ENCODE peak calls at places on chromosomes 7 and 10, in four cellular contexts. One of them, this sample, is unnamed.

GRCh38 chr7:132528695-132529094 is 47.6 kb downstream of the PLXNA4 start:
- DNase-seq in IMR-90: no peak
- DNase-seq in mesenchymal stem cell: no peak
- DNase-seq in neuronal stem cell: no peak
- DNase-seq in this sample: no peak

GRCh38 chr7:157739056-157739455 is 402.3 kb downstream of the DNAJB6 start:
- DNase-seq in neuronal stem cell: no peak
- DNase-seq in IMR-90: no peak
- DNase-seq in mesenchymal stem cell: no peak
- DNase-seq in this sample: no peak

GRCh38 chr10:32326680-32327363 is 20.1 kb downstream of the EPC1 start:
- DNase-seq in mesenchymal stem cell: peak; percentile 42
- DNase-seq in neuronal stem cell: no peak
- DNase-seq in IMR-90: no peak
- DNase-seq in this sample: no peak

GRCh38 chr10:78717200-78717599 is 351.6 kb upstream of the ZMIZ1 start:
- DNase-seq in neuronal stem cell: no peak
- DNase-seq in mesenchymal stem cell: peak; percentile 28
- DNase-seq in IMR-90: peak; percentile 73
- DNase-seq in this sample: no peak

GRCh38 chr7:140604760-140605159 is 35.9 kb downstream of the DENND2A start:
- DNase-seq in mesenchymal stem cell: peak; percentile 97
- DNase-seq in IMR-90: peak; percentile 92
- DNase-seq in neuronal stem cell: no peak
- DNase-seq in this sample: no peak

GRCh38 chr7:128831994-128832879 is 2.0 kb downstream of the FLNC start:
- DNase-seq in IMR-90: peak; percentile 30
- DNase-seq in neuronal stem cell: peak; percentile 75
- DNase-seq in mesenchymal stem cell: peak; percentile 67
- DNase-seq in this sample: peak; percentile 78

GRCh38 chr7:151366141-151366871 is 24.7 kb downstream of the NUB1 start:
- DNase-seq in IMR-90: peak; percentile 60
- DNase-seq in neuronal stem cell: no peak
- DNase-seq in mesenchymal stem cell: no peak
- DNase-seq in this sample: no peak

GRCh38 chr7:150753826-150754603 is 16.8 kb downstream of the GIMAP5 start:
- DNase-seq in neuronal stem cell: no peak
- DNase-seq in IMR-90: no peak
- DNase-seq in mesenchymal stem cell: no peak
- DNase-seq in this sample: no peak

GRCh38 chr7:150875791-150876190 is 23.5 kb downstream of the AOC1 start:
- DNase-seq in mesenchymal stem cell: no peak
- DNase-seq in neuronal stem cell: no peak
- DNase-seq in IMR-90: no peak
- DNase-seq in this sample: no peak

GRCh38 chr10:62116896-62117295 is 151.7 kb downstream of the RTKN2 start:
- DNase-seq in neuronal stem cell: no peak
- DNase-seq in IMR-90: no peak
- DNase-seq in mesenchymal stem cell: no peak
- DNase-seq in this sample: no peak

GRCh38 chr7:4703532-4703931 is 21.4 kb downstream of the FOXK1 start:
- DNase-seq in IMR-90: no peak
- DNase-seq in mesenchymal stem cell: no peak
- DNase-seq in neuronal stem cell: no peak
- DNase-seq in this sample: no peak

GRCh38 chr7:4709187-4709586 is 27.1 kb downstream of the FOXK1 start:
- DNase-seq in neuronal stem cell: no peak
- DNase-seq in IMR-90: no peak
- DNase-seq in mesenchymal stem cell: no peak
- DNase-seq in this sample: peak; percentile 56

GRCh38 chr7:4707134-4707651 is 25.1 kb downstream of the FOXK1 start:
- DNase-seq in IMR-90: no peak
- DNase-seq in neuronal stem cell: peak; percentile 43
- DNase-seq in mesenchymal stem cell: peak; percentile 81
- DNase-seq in this sample: peak; percentile 74

GRCh38 chr7:4707980-4708411 is 25.9 kb downstream of the FOXK1 start:
- DNase-seq in mesenchymal stem cell: no peak
- DNase-seq in neuronal stem cell: peak; percentile 39
- DNase-seq in IMR-90: no peak
- DNase-seq in this sample: peak; percentile 92

DNA sequence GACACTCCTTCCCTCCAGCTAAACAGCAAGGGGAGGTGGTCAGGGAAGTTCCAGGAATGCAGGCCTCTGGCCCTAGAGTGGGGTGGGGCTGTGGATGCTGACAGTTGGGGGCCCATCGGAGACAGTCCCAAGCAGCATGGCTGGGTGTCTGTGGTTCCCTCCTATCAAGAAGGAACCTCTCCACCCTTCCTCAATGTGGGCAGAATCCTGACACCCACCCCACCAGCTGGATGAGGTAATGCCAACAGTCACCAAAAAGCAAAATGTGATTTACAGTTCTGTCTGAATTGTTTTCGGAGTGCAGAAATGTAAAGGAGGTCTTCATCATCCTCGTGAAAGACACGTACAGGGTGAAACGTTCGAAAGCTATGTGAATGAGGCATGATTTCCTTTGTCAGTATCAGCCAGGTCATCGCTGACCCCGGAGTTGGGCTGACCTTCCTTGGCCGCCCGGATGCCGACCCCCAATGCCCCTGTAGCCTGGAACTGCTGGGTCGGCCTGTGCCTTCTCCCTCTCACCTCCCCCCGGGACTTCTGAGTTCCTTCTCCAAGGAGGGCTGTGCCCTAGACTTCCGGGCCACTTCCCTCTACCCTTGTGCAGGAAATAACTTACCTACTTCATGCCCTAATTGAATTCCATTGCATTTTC is 24.4 kb downstream of the FOXK1 start:
- DNase-seq in IMR-90: peak; percentile 64
- DNase-seq in mesenchymal stem cell: peak; percentile 85
- DNase-seq in neuronal stem cell: no peak
- DNase-seq in this sample: peak; percentile 58
- H2AFZ ChIP-seq in IMR-90: peak overlapping the region; percentile 40
- H2AFZ ChIP-seq in mesenchymal stem cell: no peak overlapping the region
- H2AFZ ChIP-seq in neuronal stem cell: peak overlapping the region; percentile 55
- H2AFZ ChIP-seq in this sample: no peak overlapping the region

GRCh38 chr10:124022066-124022465 is 71.3 kb downstream of the CHST15 start:
- DNase-seq in IMR-90: no peak
- DNase-seq in mesenchymal stem cell: no peak
- DNase-seq in neuronal stem cell: no peak
- DNase-seq in this sample: no peak
- H2AK5ac ChIP-seq in IMR-90: no peak overlapping the region
- H2AK5ac ChIP-seq in mesenchymal stem cell: no peak overlapping the region
- H2AK5ac ChIP-seq in neuronal stem cell: no peak overlapping the region
- H2AK5ac ChIP-seq in this sample: no peak overlapping the region

GRCh38 chr10:11899067-11899876 is 76.1 kb downstream of the PROSER2 start:
- DNase-seq in neuronal stem cell: no peak
- DNase-seq in IMR-90: no peak
- DNase-seq in mesenchymal stem cell: no peak
- DNase-seq in this sample: no peak
- H3K27ac ChIP-seq in neuronal stem cell: no peak overlapping the region
- H3K27ac ChIP-seq in IMR-90: no peak overlapping the region
- H3K27ac ChIP-seq in mesenchymal stem cell: peak overlapping the region; percentile 48
- H3K27ac ChIP-seq in this sample: no peak overlapping the region

DNA sequence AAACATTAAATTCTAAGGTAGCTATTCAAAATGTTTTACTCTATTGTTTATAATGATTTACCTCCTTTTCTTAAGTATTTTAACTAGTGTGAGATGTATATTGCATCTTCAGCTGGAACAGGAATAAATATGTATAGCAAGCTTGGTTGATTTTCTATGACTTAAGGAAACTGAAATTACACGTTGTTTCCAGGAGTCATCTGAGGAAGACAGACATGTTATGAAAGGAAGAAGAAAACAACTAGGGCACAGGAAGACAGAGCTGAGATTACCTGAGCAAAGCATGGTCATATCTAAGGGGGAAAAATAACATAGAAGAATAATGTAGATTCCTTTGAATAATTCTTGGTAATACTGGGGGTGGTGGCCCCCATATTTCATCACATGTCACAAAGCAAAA is 210.9 kb upstream of the SEMA3E start:
- DNase-seq in mesenchymal stem cell: no peak
- DNase-seq in IMR-90: no peak
- DNase-seq in neuronal stem cell: no peak
- DNase-seq in this sample: no peak
- H2AFZ ChIP-seq in mesenchymal stem cell: no peak overlapping the region
- H2AFZ ChIP-seq in IMR-90: no peak overlapping the region
- H2AFZ ChIP-seq in neuronal stem cell: no peak overlapping the region
- H2AFZ ChIP-seq in this sample: no peak overlapping the region

DNA sequence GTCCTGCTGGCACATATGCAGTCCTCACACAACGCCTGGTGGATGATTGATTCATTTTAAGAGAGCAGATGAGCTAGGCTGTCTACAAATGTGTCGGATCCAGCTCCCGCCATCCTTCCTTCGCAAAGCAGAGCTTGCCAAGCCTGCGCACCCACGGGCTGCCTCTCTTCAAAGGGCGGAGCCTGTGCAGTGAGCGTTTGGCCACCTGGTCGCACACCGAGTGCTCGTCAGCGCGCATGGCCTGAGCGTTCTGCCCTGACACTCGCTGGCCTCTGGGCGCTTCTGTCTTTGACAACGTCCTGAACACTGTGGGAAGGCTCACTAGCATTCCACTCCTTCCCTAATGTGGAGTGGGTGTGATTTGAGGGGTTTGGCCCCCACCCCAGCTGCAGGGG is 47.1 kb upstream of the TMEM72 start:
- DNase-seq in IMR-90: no peak
- DNase-seq in neuronal stem cell: peak; percentile 31
- DNase-seq in mesenchymal stem cell: peak; percentile 26
- DNase-seq in this sample: peak; percentile 80
- H2AK5ac ChIP-seq in IMR-90: peak overlapping the region; percentile 70
- H2AK5ac ChIP-seq in neuronal stem cell: no peak overlapping the region
- H2AK5ac ChIP-seq in mesenchymal stem cell: peak overlapping the region; percentile 33
- H2AK5ac ChIP-seq in this sample: no peak overlapping the region

DNA sequence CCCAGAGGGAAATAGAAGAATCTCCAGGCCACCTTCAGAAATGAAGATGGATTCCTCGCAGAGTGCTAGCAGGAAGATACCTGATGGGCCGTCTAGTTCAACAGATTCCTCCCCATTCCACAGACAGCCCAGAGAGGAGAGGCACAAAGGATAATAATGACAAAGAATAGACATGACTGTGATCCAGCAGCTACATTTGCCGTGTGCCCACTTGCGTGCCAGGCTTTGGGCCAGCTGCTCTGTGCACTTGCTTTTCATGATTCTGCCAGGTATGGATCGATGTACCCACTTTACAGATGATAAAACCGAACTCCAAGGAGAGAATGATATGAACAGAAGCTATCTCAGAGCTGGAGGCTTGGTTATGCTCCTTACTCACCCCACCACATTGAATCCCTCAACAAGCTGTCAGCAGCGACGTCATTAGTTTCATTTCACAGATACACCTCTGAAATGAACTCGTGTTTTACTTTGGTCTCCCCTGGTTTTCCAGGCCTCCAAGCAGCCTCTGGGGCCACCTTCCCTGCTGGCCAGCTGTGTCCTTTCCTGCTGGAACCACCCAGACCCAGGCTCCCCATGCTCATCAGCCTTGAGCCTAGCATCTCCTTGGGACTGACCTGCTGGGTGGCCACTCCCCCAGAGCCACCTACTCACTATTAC is 11.9 kb upstream of the WDFY4 start:
- DNase-seq in neuronal stem cell: no peak
- DNase-seq in mesenchymal stem cell: no peak
- DNase-seq in IMR-90: no peak
- DNase-seq in this sample: no peak
- H3K27ac ChIP-seq in neuronal stem cell: no peak overlapping the region
- H3K27ac ChIP-seq in mesenchymal stem cell: no peak overlapping the region
- H3K27ac ChIP-seq in IMR-90: no peak overlapping the region
- H3K27ac ChIP-seq in this sample: no peak overlapping the region

DNA sequence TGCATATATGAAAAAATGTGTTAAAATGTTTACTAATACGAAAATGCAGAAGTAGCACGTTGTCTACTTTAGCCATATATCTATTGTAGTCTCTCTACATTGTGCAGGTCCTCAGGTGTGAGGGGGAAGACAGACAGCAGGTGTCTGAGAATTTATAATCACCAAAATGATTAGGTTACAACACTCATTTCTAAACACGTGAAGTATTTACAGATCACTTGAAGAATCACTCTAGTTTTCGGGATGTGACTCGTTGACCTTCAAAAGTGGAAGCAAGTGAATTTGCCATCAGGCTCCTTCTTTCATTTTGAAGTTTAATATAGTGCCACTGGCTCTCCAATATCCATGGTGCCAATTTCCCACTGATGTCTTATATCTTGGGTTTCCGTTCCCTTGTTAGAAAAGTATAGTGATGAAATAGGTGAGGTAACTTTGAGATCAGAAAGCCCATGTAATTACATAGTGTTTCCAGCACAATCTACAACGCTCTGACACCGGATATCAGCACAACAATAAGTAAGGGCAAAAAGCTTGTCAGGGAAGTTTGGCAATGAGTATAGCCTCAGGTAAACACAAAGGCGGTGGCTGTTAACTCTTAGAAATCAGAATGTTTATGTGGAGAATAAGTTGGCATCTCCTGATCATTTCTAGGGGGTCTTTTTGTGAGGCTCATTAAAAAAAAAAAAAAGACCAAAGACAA is 57.5 kb upstream of the SP4 start:
- DNase-seq in mesenchymal stem cell: no peak
- DNase-seq in IMR-90: no peak
- DNase-seq in neuronal stem cell: no peak
- DNase-seq in this sample: no peak
- H2AFZ ChIP-seq in mesenchymal stem cell: no peak overlapping the region
- H2AFZ ChIP-seq in IMR-90: no peak overlapping the region
- H2AFZ ChIP-seq in neuronal stem cell: no peak overlapping the region
- H2AFZ ChIP-seq in this sample: no peak overlapping the region

GRCh38 chr7:2496375-2496774 is 20.2 kb upstream of the GRIFIN start:
- DNase-seq in neuronal stem cell: no peak
- DNase-seq in IMR-90: no peak
- DNase-seq in mesenchymal stem cell: no peak
- DNase-seq in this sample: no peak
- H2AK5ac ChIP-seq in neuronal stem cell: peak overlapping the region; percentile 100
- H2AK5ac ChIP-seq in IMR-90: no peak overlapping the region
- H2AK5ac ChIP-seq in mesenchymal stem cell: no peak overlapping the region
- H2AK5ac ChIP-seq in this sample: no peak overlapping the region

This sample was measured in H9.